ENCODE peak calls at places on chromosomes 12 and 14, in four cellular contexts. L is thyroid gland, C is PC-3, A is kidney epithelial cell. W is an unnamed sample. For H3K36me3, the result is how much of the 10 kb centered on the place peaks cover.

GRCh38 chr12:84913151-84913550 is 552 bp upstream of the SLC6A15 start:
- DNase-seq in L (no peak), C (no peak), A (no peak), W (peak)

GRCh38 chr14:80605536-80605935 is 336.0 kb downstream of the CEP128 start:
- DNase-seq in L (no peak), C (no peak), A (no peak), W (peak)

GRCh38 chr14:38107216-38107631 is 100.5 kb upstream of the SSTR1 start:
- DNase-seq in L (no peak), C (peak), A (no peak), W (no peak)

GRCh38 chr12:75779891-75780501 is 251.6 kb downstream of the PHLDA1 start:
- DNase-seq in L (no peak), C (no peak), A (no peak), W (no peak)

GRCh38 chr12:2970744-2971143 is 11.5 kb downstream of the TEAD4 start:
- DNase-seq in L (no peak), C (no peak), A (no peak), W (no peak)

GRCh38 chr14:91017011-91017410 is 43.4 kb downstream of the RPS6KA5 start:
- DNase-seq in L (no peak), C (no peak), A (no peak), W (no peak)

GRCh38 chr14:75292886-75293285 is 14.3 kb downstream of the FOS start:
- DNase-seq in L (no peak), C (no peak), A (no peak), W (no peak)

GRCh38 chr14:71754422-71755095 is 177.7 kb upstream of the RGS6 start:
- DNase-seq in L (no peak), C (no peak), A (no peak), W (no peak)

GRCh38 chr12:59149995-59150642 is 229.8 kb upstream of the LRIG3 start:
- DNase-seq in L (no peak), C (peak), A (peak), W (peak)

GRCh38 chr12:49190317-49190716 is 1.4 kb upstream of the TUBA1A start:
- DNase-seq in L (no peak), C (no peak), A (no peak), W (no peak)

GRCh38 chr12:124457287-124458219 is 109.9 kb downstream of the NCOR2 start:
- DNase-seq in L (peak), C (no peak), A (no peak), W (peak)

GRCh38 chr14:92867246-92867925 is 55.6 kb upstream of the CHGA start:
- DNase-seq in L (no peak), C (no peak), A (no peak), W (no peak)

GRCh38 chr14:32620724-32621123 is 291.6 kb downstream of the AKAP6 start:
- DNase-seq in L (no peak), C (peak), A (no peak), W (no peak)

GRCh38 chr14:63276016-63276415 is 42.7 kb downstream of the GPHB5 start:
- DNase-seq in L (no peak), C (no peak), A (no peak), W (no peak)

GRCh38 chr14:104688755-104689619 is at the start of gene INF2:
- DNase-seq in L (peak), C (peak), A (no peak), W (peak)

GRCh38 chr12:64457036-64457435 is 5.1 kb downstream of the TBK1 start:
- DNase-seq in L (no peak), C (no peak), A (no peak), W (no peak)

GRCh38 chr14:39265032-39265431 is 31.3 kb downstream of the MIA2 start:
- DNase-seq in L (no peak), C (peak), A (no peak), W (peak)

GRCh38 chr12:100845095-100845494 is 50.5 kb downstream of the ANO4 start:
- DNase-seq in L (no peak), C (peak), A (no peak), W (no peak)

GRCh38 chr12:7933255-7933726 is 2.7 kb downstream of the SLC2A3 start:
- DNase-seq in L (peak), C (peak), A (peak), W (peak)

GRCh38 chr12:749871-750270 is 2.5 kb upstream of the WNK1 start:
- DNase-seq in L (no peak), C (no peak), A (no peak), W (no peak)

GRCh38 chr12:91877461-91878230 is 268.0 kb downstream of the BTG1 start:
- DNase-seq in L (no peak), C (no peak), A (no peak), W (no peak)

GRCh38 chr14:93095742-93096510 is 19.8 kb downstream of the ITPK1 start:
- DNase-seq in L (no peak), C (no peak), A (no peak), W (no peak)

GRCh38 chr14:24310387-24310665 is 386 bp downstream of the LTB4R2 start:
- DNase-seq in L (no peak), C (no peak), A (no peak), W (no peak)

GRCh38 chr12:4780624-4781023 is 60.4 kb downstream of the GALNT8 start:
- DNase-seq in L (no peak), C (no peak), A (no peak), W (no peak)

GRCh38 chr12:6124411-6125151 is at the start of gene VWF:
- DNase-seq in L (no peak), C (no peak), A (no peak), W (no peak)

GRCh38 chr12:6120796-6121473 is 3.5 kb downstream of the VWF start:
- DNase-seq in L (no peak), C (no peak), A (no peak), W (no peak)

GRCh38 chr12:6122211-6122610 is 2.3 kb downstream of the VWF start:
- DNase-seq in L (no peak), C (no peak), A (no peak), W (no peak)

GRCh38 chr12:6118891-6119568 is 5.4 kb downstream of the VWF start:
- DNase-seq in L (no peak), C (no peak), A (no peak), W (no peak)

GRCh38 chr12:6123258-6123657 is 1.2 kb downstream of the VWF start:
- DNase-seq in L (no peak), C (no peak), A (no peak), W (no peak)
- H3K4me3 ChIP-seq in L (no peak), C (no peak), A (no peak), W (no peak)

DNA sequence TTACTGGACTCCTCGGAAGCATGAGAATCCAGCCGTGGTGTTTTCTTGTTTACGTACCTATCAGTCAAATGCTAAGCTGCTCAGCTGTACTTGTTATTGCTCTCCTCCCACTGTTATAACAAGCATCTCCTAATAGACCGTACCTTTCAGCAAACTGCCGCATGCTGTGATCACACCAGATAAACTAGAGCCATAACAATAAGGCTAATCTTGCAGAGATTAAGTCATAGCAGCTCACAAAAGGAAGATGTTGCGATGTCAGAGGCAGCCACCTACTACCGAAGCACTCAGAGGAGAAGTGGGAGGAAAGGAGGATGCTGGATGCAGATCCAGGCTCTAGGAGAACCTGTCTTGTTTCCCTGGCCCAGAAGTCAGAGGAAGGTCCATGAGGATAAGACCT is 196.0 kb downstream of the GALC start:
- DNase-seq in L (no peak), C (no peak), A (no peak), W (no peak)
- H3K36me3 ChIP-seq in L (under half), C (under half), A (under half), W (under half)

GRCh38 chr14:61051046-61051445 is 70.0 kb downstream of the SLC38A6 start:
- DNase-seq in L (peak), C (no peak), A (no peak), W (peak)
- H3K4me3 ChIP-seq in L (no peak), C (no peak), A (no peak), W (no peak)

GRCh38 chr14:67335781-67336180 is 23.8 kb downstream of the ATP6V1D start:
- DNase-seq in L (no peak), C (peak), A (no peak), W (peak)
- H3K36me3 ChIP-seq in L (under half), C (half or more), A (under half), W (half or more)

GRCh38 chr12:114673169-114673833 is 10.7 kb downstream of the TBX3 start:
- DNase-seq in L (peak), C (peak), A (no peak), W (peak)
- H3K4me3 ChIP-seq in L (peak), C (peak), A (no peak), W (peak)

DNA sequence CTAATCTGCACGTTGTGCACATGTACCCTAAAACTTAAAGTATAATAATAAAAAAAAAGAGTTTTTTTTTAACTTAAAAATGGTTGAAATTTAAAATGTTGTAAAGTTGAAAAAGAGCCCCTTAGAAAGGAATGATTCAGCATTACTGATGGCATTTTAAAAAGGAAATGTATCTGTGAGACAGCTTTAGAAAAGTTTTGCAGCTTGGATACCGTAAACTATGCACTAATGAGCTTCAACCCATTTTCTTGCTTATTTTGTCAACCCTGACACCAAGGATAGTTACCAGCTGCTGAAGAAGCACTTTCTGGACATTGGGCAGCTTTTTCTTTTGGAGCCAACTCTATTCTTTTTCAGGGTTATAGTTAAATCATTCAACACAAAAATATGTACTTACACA is 4.3 kb downstream of the BICD1 start:
- DNase-seq in L (no peak), C (no peak), A (no peak), W (peak)
- H3K36me3 ChIP-seq in L (under half), C (under half), A (under half), W (under half)